ENCODE peak calls at places on chromosomes 5 and 9, in four cellular contexts. Z is HepG2, U is HCT116, S is K562. N is an unnamed sample.

GRCh38 chr5:125045647-125046046 is 299.2 kb upstream of the ZNF608 start:
- DNase-seq in Z (no peak), U (no peak), S (no peak), N (peak; percentile 38)

GRCh38 chr9:104961238-104961637 is 33.3 kb upstream of the ABCA1 start:
- DNase-seq in Z (peak; percentile 72), U (no peak), S (peak; percentile 60), N (peak; percentile 33)

GRCh38 chr5:131211669-131212068 is 40.9 kb downstream of the LYRM7 start:
- DNase-seq in Z (no peak), U (no peak), S (no peak), N (no peak)

GRCh38 chr5:77971965-77972544 is 195.9 kb upstream of the TBCA start:
- DNase-seq in Z (no peak), U (no peak), S (no peak), N (no peak)

GRCh38 chr5:155794801-155795200 is 532.2 kb upstream of the SGCD start:
- DNase-seq in Z (no peak), U (peak; percentile 8), S (no peak), N (no peak)

GRCh38 chr9:21096172-21096900 is 18.6 kb upstream of the IFNB1 start:
- DNase-seq in Z (no peak), U (no peak), S (no peak), N (no peak)

GRCh38 chr9:124792976-124793594 is 16.2 kb downstream of the OLFML2A start:
- DNase-seq in Z (no peak), U (no peak), S (no peak), N (no peak)

GRCh38 chr9:97704851-97705250 is 7.7 kb upstream of the XPA start:
- DNase-seq in Z (no peak), U (no peak), S (no peak), N (no peak)

GRCh38 chr9:89667730-89668129 is 62.9 kb downstream of the GADD45G start:
- DNase-seq in Z (no peak), U (no peak), S (no peak), N (no peak)

GRCh38 chr5:17455937-17456336 is 42.1 kb upstream of the TAF11L2 start:
- DNase-seq in Z (no peak), U (no peak), S (no peak), N (no peak)

GRCh38 chr5:149990518-149991376 is 9.7 kb downstream of the TIGD6 start:
- DNase-seq in Z (peak; percentile 76), U (peak; percentile 64), S (peak; percentile 74), N (peak; percentile 82)
- TF ChIP-seq POLR2AphosphoS5 in Z (no peak), U (no peak), S (no peak), N (no peak)

GRCh38 chr9:126327750-126328120 is 1.1 kb downstream of the MVB12B start:
- DNase-seq in Z (no peak), U (no peak), S (no peak), N (no peak)

GRCh38 chr9:126328415-126328814 is 1.8 kb downstream of the MVB12B start:
- DNase-seq in Z (no peak), U (no peak), S (no peak), N (no peak)

GRCh38 chr9:126331964-126332748 is 5.5 kb downstream of the MVB12B start:
- DNase-seq in Z (no peak), U (no peak), S (no peak), N (no peak)

GRCh38 chr9:126327016-126327749 is 554 bp downstream of the MVB12B start:
- DNase-seq in Z (no peak), U (no peak), S (no peak), N (no peak)

GRCh38 chr9:126329476-126330275 is 3.0 kb downstream of the MVB12B start:
- DNase-seq in Z (no peak), U (no peak), S (no peak), N (no peak)
- TF ChIP-seq TCF7L2 in Z (no peak), U (no peak), S (no peak), N (no peak)

GRCh38 chr5:111996574-111996973 is 239.6 kb upstream of the NREP start:
- DNase-seq in Z (no peak), U (no peak), S (no peak), N (no peak)

GRCh38 chr5:111995701-111996100 is 238.7 kb upstream of the NREP start:
- DNase-seq in Z (no peak), U (no peak), S (no peak), N (no peak)

GRCh38 chr5:111997308-111998159 is 240.5 kb upstream of the NREP start:
- DNase-seq in Z (no peak), U (peak; percentile 13), S (no peak), N (peak; percentile 8)

GRCh38 chr5:111999286-111999685 is 242.3 kb upstream of the NREP start:
- DNase-seq in Z (no peak), U (no peak), S (no peak), N (no peak)

GRCh38 chr5:111998871-111999270 is 241.9 kb upstream of the NREP start:
- DNase-seq in Z (no peak), U (no peak), S (no peak), N (no peak)
- TF ChIP-seq POLR2AphosphoS5 in Z (no peak), U (no peak), S (no peak), N (no peak)

GRCh38 chr5:65014769-65015168 is 246.0 kb downstream of the CWC27 start:
- DNase-seq in Z (no peak), U (no peak), S (no peak), N (no peak)

GRCh38 chr5:65018763-65019162 is 250.0 kb downstream of the CWC27 start:
- DNase-seq in Z (no peak), U (no peak), S (no peak), N (no peak)

GRCh38 chr5:65015767-65016166 is 247.0 kb downstream of the CWC27 start:
- DNase-seq in Z (no peak), U (no peak), S (no peak), N (no peak)

GRCh38 chr5:65020492-65020891 is 251.8 kb downstream of the CWC27 start:
- DNase-seq in Z (no peak), U (no peak), S (no peak), N (no peak)

GRCh38 chr5:65017636-65018035 is 248.9 kb downstream of the CWC27 start:
- DNase-seq in Z (no peak), U (no peak), S (no peak), N (no peak)
- TF ChIP-seq TCF7L2 in Z (no peak), U (no peak), S (no peak), N (no peak)

N was measured in Panc1.